ENCODE peak calls at places on chromosome 6, in six cellular contexts. M is adrenal gland, E is neural progenitor cell, A is HFF-Myc, S is heart right ventricle, R is left lung. Q is an unnamed sample.

GRCh38 chr6:46612645-46613044 is 40.0 kb downstream of the CYP39A1 start:
- DNase-seq in R (no peak), A (no peak), S (peak), E (no peak), M (peak), Q (no peak)

GRCh38 chr6:38248500-38249234 is 391.1 kb downstream of the BTBD9 start:
- DNase-seq in E (no peak), S (no peak), R (no peak), M (no peak), A (no peak), Q (no peak)

GRCh38 chr6:28657367-28657755 is 131.7 kb downstream of the GPX5 start:
- DNase-seq in E (no peak), M (no peak), A (no peak), R (no peak), S (no peak), Q (no peak)

GRCh38 chr6:14121936-14122344 is 4.4 kb downstream of the CD83 start:
- DNase-seq in R (no peak), M (peak), E (no peak), S (no peak), A (no peak), Q (no peak)

GRCh38 chr6:152124432-152125074 is 317.1 kb downstream of the ESR1 start:
- DNase-seq in S (no peak), E (peak), M (no peak), R (no peak), A (peak), Q (peak)

GRCh38 chr6:7939864-7940228 is 29.3 kb upstream of the TXNDC5 start:
- DNase-seq in M (no peak), A (no peak), E (peak), S (no peak), R (no peak), Q (no peak)

GRCh38 chr6:111517965-111518364 is 34.9 kb upstream of the REV3L start:
- DNase-seq in E (no peak), R (no peak), S (no peak), M (no peak), A (no peak), Q (no peak)

GRCh38 chr6:134594881-134595280 is 277.0 kb upstream of the SGK1 start:
- DNase-seq in A (no peak), R (no peak), E (no peak), S (no peak), M (no peak), Q (no peak)

GRCh38 chr6:34792605-34793500 is 970 bp downstream of the BLTP3A start:
- DNase-seq in E (peak), A (no peak), S (no peak), R (no peak), M (peak), Q (peak)

GRCh38 chr6:39207421-39208232 is 21.6 kb downstream of the KCNK5 start:
- DNase-seq in E (no peak), M (no peak), R (no peak), A (no peak), S (no peak), Q (no peak)

GRCh38 chr6:166786704-166787293 is 159.7 kb upstream of the RPS6KA2 start:
- DNase-seq in A (peak), E (peak), M (peak), S (no peak), R (no peak), Q (no peak)

GRCh38 chr6:166244353-166245045 is 63.7 kb downstream of the PRR18 start:
- DNase-seq in R (peak), A (no peak), S (no peak), M (no peak), E (no peak), Q (no peak)

GRCh38 chr6:17968081-17968518 is 19.3 kb downstream of the KIF13A start:
- DNase-seq in S (no peak), E (no peak), M (no peak), A (no peak), R (no peak), Q (no peak)

GRCh38 chr6:35470663-35471120 is 2.5 kb downstream of the RPL10A start:
- DNase-seq in E (no peak), S (no peak), R (no peak), A (no peak), M (no peak), Q (no peak)

GRCh38 chr6:128078276-128078675 is 177.4 kb upstream of the THEMIS start:
- DNase-seq in E (no peak), M (no peak), R (no peak), S (no peak), A (no peak), Q (no peak)

GRCh38 chr6:45609141-45609638 is 231.5 kb upstream of the SUPT3H start:
- DNase-seq in M (no peak), A (peak), S (no peak), E (no peak), R (no peak), Q (peak)

GRCh38 chr6:73515204-73516101 is 5.4 kb downstream of the EEF1A1 start:
- DNase-seq in S (no peak), E (peak), M (peak), A (no peak), R (no peak), Q (no peak)

GRCh38 chr6:43150051-43150751 is 20.9 kb upstream of the SRF start:
- DNase-seq in M (no peak), A (no peak), S (no peak), R (no peak), E (no peak), Q (no peak)

GRCh38 chr6:13927203-13927602 is 2.5 kb downstream of the RNF182 start:
- DNase-seq in R (no peak), A (no peak), M (no peak), E (no peak), S (no peak), Q (no peak)

GRCh38 chr6:22785036-22785435 is 215.7 kb downstream of the HDGFL1 start:
- DNase-seq in A (no peak), R (no peak), M (no peak), S (no peak), E (peak), Q (no peak)

GRCh38 chr6:14476793-14477531 is 359.4 kb downstream of the CD83 start:
- DNase-seq in A (peak), S (no peak), E (no peak), R (no peak), M (peak), Q (peak)

GRCh38 chr6:146269482-146269881 is 240.6 kb downstream of the GRM1 start:
- DNase-seq in M (no peak), A (no peak), E (no peak), S (no peak), R (no peak), Q (no peak)

GRCh38 chr6:14068133-14068532 is 49.4 kb upstream of the CD83 start:
- DNase-seq in A (no peak), E (no peak), S (no peak), M (no peak), R (no peak), Q (no peak)

GRCh38 chr6:33427585-33428218 is 7.8 kb downstream of the SYNGAP1 start:
- DNase-seq in S (peak), M (no peak), E (peak), R (peak), A (no peak), Q (no peak)

GRCh38 chr6:34912715-34913464 is 23.8 kb downstream of the ANKS1A start:
- DNase-seq in E (no peak), R (no peak), A (no peak), S (no peak), M (no peak), Q (peak)

GRCh38 chr6:35594503-35595186 is 81.9 kb upstream of the TULP1 start:
- DNase-seq in E (no peak), A (no peak), R (no peak), M (no peak), S (no peak), Q (no peak)

GRCh38 chr6:1312193-1312443 is 220 bp downstream of the FOXQ1 start:
- DNase-seq in A (no peak), S (no peak), R (no peak), M (no peak), E (no peak), Q (no peak)

GRCh38 chr6:149907317-149907716 is 9.4 kb upstream of the RAET1E start:
- DNase-seq in M (no peak), R (no peak), S (no peak), A (no peak), E (no peak), Q (no peak)

GRCh38 chr6:37499433-37500293 is at the start of gene CCDC167:
- DNase-seq in M (peak), R (peak), A (peak), S (peak), E (peak), Q (peak)

GRCh38 chr6:164018127-164018526 is 603.6 kb downstream of the QKI start:
- DNase-seq in M (no peak), S (no peak), R (no peak), E (no peak), A (no peak), Q (no peak)

GRCh38 chr6:35396991-35397390 is 54.6 kb downstream of the PPARD start:
- DNase-seq in S (no peak), A (no peak), E (no peak), R (no peak), M (peak), Q (no peak)

GRCh38 chr6:134267917-134268361 is 50.0 kb downstream of the SGK1 start:
- DNase-seq in A (no peak), S (peak), M (no peak), R (no peak), E (peak), Q (no peak)

GRCh38 chr6:142943746-142944125 is 1.2 kb downstream of the HIVEP2 start:
- DNase-seq in M (peak), R (no peak), A (no peak), S (no peak), E (peak), Q (no peak)

GRCh38 chr6:159463440-159463839 is 229.6 kb downstream of the SOD2 start:
- DNase-seq in E (peak), R (no peak), S (no peak), A (no peak), M (no peak), Q (no peak)

DNA sequence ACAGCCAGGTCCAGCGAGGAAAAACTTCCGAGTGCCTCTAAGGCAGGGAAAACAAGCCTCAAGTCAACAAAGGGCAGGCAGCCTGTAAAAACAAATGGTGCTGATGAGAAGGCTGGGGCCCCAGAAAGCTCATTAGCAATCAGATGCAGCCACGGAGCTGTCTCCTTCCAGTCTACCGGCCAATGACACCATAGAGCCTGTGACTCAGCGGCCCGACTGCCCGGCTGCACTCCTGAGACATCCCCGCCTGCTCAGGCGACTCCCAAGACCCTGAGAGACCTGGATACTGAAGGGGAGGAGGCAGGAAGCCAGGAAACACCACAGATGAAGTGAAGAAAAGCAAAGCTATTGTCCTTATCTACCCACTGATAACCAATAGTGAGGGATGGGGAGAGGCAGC is 120.1 kb upstream of the HDDC2 start:
- DNase-seq in M (no peak), A (no peak), E (peak), S (peak), R (peak), Q (no peak)
- H3K4me3 ChIP-seq in M (no peak), A (no peak), E (peak), S (no peak), R (no peak), Q (no peak)

GRCh38 chr6:3918474-3918873 is 69.3 kb downstream of the FAM50B start:
- DNase-seq in M (no peak), R (no peak), E (no peak), A (no peak), S (no peak), Q (no peak)
- TF ChIP-seq CTCF in M (no peak), R (no peak), E (no peak), A (no peak), S (no peak), Q (no peak)

DNA sequence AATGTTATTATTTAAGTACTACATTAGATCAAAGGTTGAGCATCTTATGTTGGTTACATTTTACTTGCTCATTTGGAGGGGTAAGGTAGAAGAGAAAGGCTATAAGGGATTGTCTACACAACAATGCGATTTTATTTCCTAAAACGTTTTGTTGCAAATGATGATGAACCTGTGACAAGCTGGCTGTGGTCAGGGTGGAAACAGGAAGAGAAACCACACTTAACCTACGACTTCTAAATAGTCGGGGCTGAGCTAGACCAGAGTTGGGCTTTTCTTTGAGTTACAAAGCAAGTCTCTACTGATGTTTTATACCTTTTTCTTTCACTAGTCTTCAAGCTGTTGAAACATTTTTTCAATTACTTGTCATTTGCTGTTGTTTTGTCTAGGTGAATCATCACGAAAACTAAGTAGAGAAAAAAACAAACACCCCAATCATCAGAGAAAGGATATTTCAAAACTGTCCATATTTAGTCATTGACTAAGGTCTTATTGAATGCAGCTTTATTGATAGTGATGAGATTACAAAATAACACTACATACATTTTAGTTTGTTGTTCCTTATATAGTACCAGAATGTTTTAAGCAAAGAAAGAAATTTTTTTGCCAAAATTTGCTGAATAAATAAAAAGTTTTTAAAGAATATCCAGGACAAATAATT is 18.0 kb downstream of the KLHL31 start:
- DNase-seq in A (no peak), E (no peak), R (no peak), S (no peak), M (no peak), Q (no peak)
- H3K4me3 ChIP-seq in A (no peak), E (no peak), R (no peak), S (no peak), M (no peak), Q (no peak)

DNA sequence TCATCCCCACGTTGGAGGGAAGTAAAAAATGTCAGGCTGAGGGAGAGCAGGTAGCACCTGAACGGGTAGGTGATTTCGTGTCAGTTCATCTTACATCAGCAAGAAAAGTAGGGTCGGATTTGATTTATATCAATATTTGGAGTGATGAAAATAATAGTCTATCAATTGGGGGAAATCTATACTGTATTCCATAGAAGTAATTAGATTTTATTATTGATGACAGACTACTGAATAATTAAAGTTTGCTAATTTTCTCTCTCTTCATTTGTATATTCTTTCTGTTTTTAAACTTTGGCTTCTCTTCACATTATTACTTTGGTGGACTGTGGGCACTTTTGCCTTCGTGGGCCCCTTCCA is 78.4 kb downstream of the OLIG3 start:
- DNase-seq in E (no peak), R (no peak), S (no peak), M (no peak), A (no peak), Q (no peak)
- TF ChIP-seq CTCF in E (no peak), R (no peak), S (no peak), M (no peak), A (no peak), Q (no peak)

GRCh38 chr6:82679232-82679631 is 315.6 kb downstream of the TPBG start:
- DNase-seq in A (no peak), M (no peak), E (no peak), S (no peak), R (no peak), Q (no peak)

GRCh38 chr6:82681119-82681714 is 317.6 kb downstream of the TPBG start:
- DNase-seq in E (no peak), S (no peak), M (no peak), A (no peak), R (no peak), Q (no peak)

GRCh38 chr6:82680192-82680591 is 316.6 kb downstream of the TPBG start:
- DNase-seq in E (no peak), R (no peak), S (no peak), M (no peak), A (no peak), Q (no peak)
- H3K4me3 ChIP-seq in E (no peak), R (no peak), S (no peak), M (no peak), A (no peak), Q (no peak)

GRCh38 chr6:56720882-56721281 is 78.2 kb upstream of the DST start:
- DNase-seq in R (no peak), S (no peak), M (no peak), E (no peak), A (no peak), Q (no peak)
- TF ChIP-seq CTCF in R (no peak), S (no peak), M (no peak), E (no peak), A (no peak), Q (no peak)

DNA sequence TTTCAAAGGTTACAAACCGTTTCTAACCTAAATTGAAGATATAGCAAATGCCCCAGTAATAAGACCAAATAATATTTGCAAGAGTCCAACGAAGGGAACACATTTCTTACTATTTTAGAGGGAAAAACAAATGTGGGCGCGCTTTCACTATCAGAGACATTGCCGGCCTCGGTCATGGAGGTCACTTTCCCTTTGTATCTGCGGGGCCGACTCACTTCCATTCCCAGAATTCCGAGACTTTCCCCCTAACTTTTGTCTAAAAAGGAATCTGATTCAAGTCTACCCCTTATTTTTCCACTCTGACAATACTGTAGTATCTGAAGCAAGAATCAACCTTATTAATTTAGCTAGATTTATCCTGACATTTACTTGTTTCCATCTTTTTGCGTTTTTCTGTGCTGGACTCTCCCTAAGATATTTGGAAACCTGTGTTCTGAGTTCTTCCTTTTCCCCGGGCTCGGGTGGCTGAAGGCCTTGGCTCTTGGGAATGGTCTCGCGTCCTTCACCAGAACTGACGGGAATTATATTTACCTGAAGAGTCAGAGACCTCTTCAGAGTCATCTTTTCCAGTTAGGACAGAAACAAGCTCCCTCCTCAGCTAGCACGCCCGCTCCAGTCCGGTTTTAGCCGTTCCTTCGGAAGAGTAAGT is 71.8 kb upstream of the ZNF184 start:
- DNase-seq in E (peak), R (no peak), S (no peak), A (no peak), M (no peak), Q (no peak)
- H3K4me3 ChIP-seq in E (peak), R (no peak), S (no peak), A (peak), M (peak), Q (peak)

GRCh38 chr6:40874495-40874894 is 164.5 kb downstream of the UNC5CL start:
- DNase-seq in M (no peak), E (peak), A (no peak), R (no peak), S (no peak), Q (no peak)
- TF ChIP-seq CTCF in M (no peak), E (peak), A (peak), R (no peak), S (peak), Q (peak)

DNA sequence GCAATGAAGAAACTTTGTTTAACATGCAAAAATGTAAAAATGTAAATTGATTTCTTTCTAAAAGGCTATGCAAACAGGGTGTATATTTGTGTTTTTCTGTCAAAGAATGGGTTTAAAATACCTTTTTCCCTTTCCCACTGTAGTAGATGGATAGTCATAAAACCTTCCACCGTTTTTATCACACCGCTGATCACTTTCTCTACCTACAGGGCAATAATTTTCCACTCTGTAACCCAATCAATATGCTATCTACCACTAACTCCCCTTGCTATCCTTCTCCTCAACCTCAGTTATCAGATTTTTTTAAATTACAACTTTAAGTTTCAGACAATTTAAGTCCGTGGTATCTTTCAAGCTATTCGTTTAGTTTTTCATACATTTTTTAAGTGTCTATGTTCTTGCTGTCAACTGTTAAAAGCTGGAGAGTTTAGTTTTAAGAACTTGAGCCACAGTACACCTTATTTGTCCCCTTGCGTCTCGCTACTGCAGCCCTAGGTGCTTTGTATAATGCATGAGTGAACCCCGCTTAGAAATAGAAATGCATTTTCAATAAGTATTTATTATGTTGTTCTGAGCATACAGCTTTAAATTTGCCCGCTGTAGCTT is 91.3 kb upstream of the ARID1B start:
- DNase-seq in S (no peak), M (no peak), R (no peak), E (no peak), A (no peak), Q (no peak)
- H3K4me3 ChIP-seq in S (peak), M (peak), R (peak), E (peak), A (peak), Q (peak)

Q was measured in epithelial cell of proximal tubule.